ENCODE peak calls at places on chromosomes 6 and 20, in nine cellular contexts. G is stimulated activated CD4-positive, alpha-beta T cell treated with anti-CD3 and anti-CD28 coated beads, Interleukin-1b, Interleukin-23, amount 100 ng/mL, for 4 hours; T is activated CD4-positive, alpha-beta T cell treated with anti-CD3 and anti-CD28 coated beads, Interleukin-2, amount 10 ng/mL, durations not matched to agents 7 days and 5 days; L is HEK293T; E is stimulated activated CD8-positive, alpha-beta memory T cell treated with anti-CD3 and anti-CD28 coated beads, Interleukin-7, amount 100 ng/mL, for 1 hour; N is NCI-H345; M is GM20000; X is NCI-H1105; W is midbrain. S is an unnamed sample.
A peak's percentile ranks its signal among the peaks of the same experiment; 100 is the strongest.

GRCh38 chr6:45625191-45625664 is 247.5 kb upstream of the SUPT3H start:
- DNase-seq in G (no peak), T (no peak), L (no peak), E (no peak), N (no peak), M (no peak), X (no peak), W (no peak), S (no peak)

GRCh38 chr20:51372966-51373365 is 169.6 kb downstream of the NFATC2 start:
- DNase-seq in G (no peak), T (no peak), L (no peak), E (no peak), N (no peak), M (no peak), X (no peak), W (no peak), S (no peak)

GRCh38 chr6:159594106-159594749 is 98.8 kb downstream of the SOD2 start:
- DNase-seq in G (no peak), T (no peak), L (no peak), E (no peak), N (no peak), M (no peak), X (no peak), W (no peak), S (no peak)

GRCh38 chr6:166806962-166807757 is 149.2 kb downstream of the RNASET2 start:
- DNase-seq in G (no peak), T (no peak), L (no peak), E (no peak), N (no peak), M (no peak), X (no peak), W (no peak), S (no peak)

GRCh38 chr6:82362868-82363267 is 749 bp upstream of the TPBG start:
- DNase-seq in G (no peak), T (no peak), L (no peak), E (no peak), N (no peak), M (no peak), X (no peak), W (no peak), S (no peak)

GRCh38 chr6:43746613-43747101 is 23.4 kb upstream of the VEGFA start:
- DNase-seq in G (no peak), T (no peak), L (no peak), E (no peak), N (no peak), M (no peak), X (no peak), W (no peak), S (no peak)

GRCh38 chr6:49499623-49500022 is at the start of gene GLYATL3:
- DNase-seq in G (no peak), T (no peak), L (no peak), E (no peak), N (no peak), M (no peak), X (no peak), W (no peak), S (no peak)

GRCh38 chr20:42530855-42531674 is 658.6 kb downstream of the PTPRT start:
- DNase-seq in G (no peak), T (no peak), L (peak; percentile 33), E (no peak), N (peak; percentile 58), M (peak; percentile 32), X (peak; percentile 27), W (peak; percentile 11), S (peak; percentile 4)

GRCh38 chr6:35360349-35361138 is 18.2 kb downstream of the PPARD start:
- DNase-seq in G (no peak), T (no peak), L (no peak), E (no peak), N (no peak), M (no peak), X (no peak), W (peak; percentile 74), S (peak; percentile 75)

GRCh38 chr6:133512410-133513016 is 271.4 kb downstream of the EYA4 start:
- DNase-seq in G (no peak), T (peak; percentile 20), L (peak; percentile 40), E (no peak), N (no peak), M (peak; percentile 9), X (peak; percentile 47), W (peak; percentile 52), S (peak; percentile 52)

GRCh38 chr6:43771858-43772570 is 2.0 kb downstream of the VEGFA start:
- DNase-seq in G (peak; percentile 52), T (peak; percentile 57), L (peak; percentile 74), E (no peak), N (peak; percentile 27), M (peak; percentile 83), X (no peak), W (peak; percentile 56), S (peak; percentile 60)

GRCh38 chr20:53874104-53874503 is 196.3 kb downstream of the BCAS1 start:
- DNase-seq in G (no peak), T (no peak), L (no peak), E (no peak), N (no peak), M (no peak), X (no peak), W (no peak), S (no peak)

S was measured in cerebellar cortex.